ENCODE peak calls at places on chromosomes 2 and 18, in nine cellular contexts. U, J, P, C, Q, X, G, I and H are unnamed samples. For H3K36me3, the result is how much of the 10 kb centered on the place peaks cover.

GRCh38 chr2:177175917-177176668 is 36.5 kb upstream of the HNRNPA3 start:
- DNase-seq in U (no peak), J (no peak), P (no peak), C (no peak), Q (no peak), X (no peak), G (no peak), I (no peak), H (no peak)

GRCh38 chr18:44740000-44740399 is 59.3 kb downstream of the SETBP1 start:
- DNase-seq in U (no peak), J (no peak), P (no peak), C (no peak), Q (no peak), X (no peak), G (peak), I (no peak), H (no peak)

GRCh38 chr18:48941672-48942071 is 9.1 kb downstream of the SMAD7 start:
- DNase-seq in U (peak), J (no peak), P (no peak), C (no peak), Q (no peak), X (no peak), G (no peak), I (no peak), H (peak)

GRCh38 chr2:213752575-213752974 is 468.3 kb downstream of the SPAG16 start:
- DNase-seq in U (no peak), J (no peak), P (no peak), C (no peak), Q (no peak), X (no peak), G (no peak), I (no peak), H (no peak)

GRCh38 chr2:126832038-126832437 is 66.7 kb upstream of the TEX51 start:
- DNase-seq in U (no peak), J (no peak), P (no peak), C (no peak), Q (no peak), X (no peak), G (no peak), I (no peak), H (no peak)

GRCh38 chr2:136006658-136007057 is 21.2 kb upstream of the DARS1 start:
- DNase-seq in U (peak), J (no peak), P (no peak), C (no peak), Q (no peak), X (no peak), G (no peak), I (no peak), H (no peak)

GRCh38 chr18:56900195-56901094 is 246.4 kb upstream of the BOD1L2 start:
- DNase-seq in U (no peak), J (no peak), P (no peak), C (no peak), Q (no peak), X (no peak), G (no peak), I (no peak), H (no peak)

GRCh38 chr2:85933753-85934594 is 45.2 kb upstream of the ST3GAL5 start:
- DNase-seq in U (peak), J (no peak), P (no peak), C (no peak), Q (no peak), X (no peak), G (no peak), I (no peak), H (no peak)

GRCh38 chr18:58668897-58669296 is 2.4 kb upstream of the MALT1 start:
- DNase-seq in U (peak), J (no peak), P (no peak), C (no peak), Q (no peak), X (no peak), G (no peak), I (no peak), H (no peak)

GRCh38 chr2:85394256-85394655 is 15.9 kb downstream of the CAPG start:
- DNase-seq in U (no peak), J (no peak), P (no peak), C (no peak), Q (no peak), X (no peak), G (no peak), I (no peak), H (peak)

GRCh38 chr2:227228061-227228667 is 63.7 kb downstream of the COL4A3 start:
- DNase-seq in U (peak), J (no peak), P (no peak), C (no peak), Q (peak), X (peak), G (peak), I (peak), H (no peak)

GRCh38 chr2:12236136-12236834 is 480.5 kb upstream of the TRIB2 start:
- DNase-seq in U (peak), J (no peak), P (no peak), C (no peak), Q (no peak), X (no peak), G (no peak), I (no peak), H (no peak)

GRCh38 chr2:110843496-110843895 is 111.1 kb downstream of the ACOXL start:
- DNase-seq in U (no peak), J (no peak), P (no peak), C (no peak), Q (no peak), X (no peak), G (no peak), I (no peak), H (no peak)

GRCh38 chr2:37839991-37840390 is 85.1 kb upstream of the RMDN2 start:
- DNase-seq in U (no peak), J (no peak), P (no peak), C (no peak), Q (no peak), X (no peak), G (no peak), I (no peak), H (no peak)

GRCh38 chr2:61134141-61134540 is 27.8 kb upstream of the C2orf74 start:
- DNase-seq in U (no peak), J (no peak), P (no peak), C (no peak), Q (no peak), X (no peak), G (no peak), I (no peak), H (no peak)

GRCh38 chr2:128449226-128450061 is 130.8 kb upstream of the HS6ST1 start:
- DNase-seq in U (no peak), J (peak), P (peak), C (no peak), Q (no peak), X (peak), G (no peak), I (peak), H (peak)

GRCh38 chr2:42101641-42102605 is 54.1 kb downstream of the PKDCC start:
- DNase-seq in U (peak), J (peak), P (peak), C (peak), Q (peak), X (no peak), G (peak), I (peak), H (peak)

GRCh38 chr18:3058328-3059191 is 45.6 kb upstream of the LPIN2 start:
- DNase-seq in U (no peak), J (no peak), P (no peak), C (no peak), Q (no peak), X (no peak), G (no peak), I (peak), H (no peak)

GRCh38 chr18:50749945-50750344 is 69.9 kb downstream of the MRO start:
- DNase-seq in U (no peak), J (no peak), P (no peak), C (no peak), Q (no peak), X (no peak), G (no peak), I (peak), H (no peak)

DNA sequence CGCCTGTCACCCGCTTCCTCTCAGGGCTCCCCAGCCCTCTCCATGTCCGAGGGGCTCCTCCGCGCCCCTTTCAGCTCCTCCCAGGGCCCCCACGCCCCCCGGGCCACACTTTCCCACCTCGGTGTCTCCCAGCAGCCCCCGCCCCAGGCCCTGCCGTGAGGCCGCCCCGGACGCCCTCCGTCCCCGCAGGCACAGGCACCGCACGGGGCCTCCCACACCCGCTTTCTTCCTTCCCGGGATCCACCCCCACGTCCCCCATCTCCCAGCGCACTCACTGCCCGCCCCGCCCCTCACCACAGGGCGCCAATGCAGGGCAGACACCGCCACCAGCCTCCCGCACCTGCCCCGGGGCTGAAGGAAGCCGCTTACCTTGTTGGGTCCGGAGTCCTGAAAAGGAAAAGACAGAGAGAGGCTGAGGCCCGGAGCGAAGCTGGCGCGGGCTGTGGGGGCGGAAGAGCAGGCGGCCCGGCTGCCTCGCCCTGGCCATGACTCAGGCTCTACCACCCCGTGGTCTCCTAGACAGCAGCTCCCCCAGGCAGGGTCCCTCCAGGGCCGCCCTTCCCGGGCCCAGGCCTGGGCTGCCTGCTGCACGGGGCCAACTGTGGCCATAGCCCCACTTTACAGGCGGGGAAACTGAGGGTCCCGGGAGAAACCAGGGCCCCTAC is 37.7 kb downstream of the KIF1A start:
- DNase-seq in U (no peak), J (no peak), P (no peak), C (no peak), Q (peak), X (no peak), G (no peak), I (no peak), H (peak)
- H3K36me3 ChIP-seq in U (under half), J (under half), P (under half), C (under half), Q (under half), X (under half), G (under half), I (under half), H (under half)

GRCh38 chr2:153872311-153873061 is 764 bp downstream of the GALNT13 start:
- DNase-seq in U (peak), J (no peak), P (no peak), C (no peak), Q (no peak), X (peak), G (no peak), I (peak), H (peak)

GRCh38 chr2:153871231-153872221 is at the start of gene GALNT13:
- DNase-seq in U (peak), J (no peak), P (no peak), C (no peak), Q (peak), X (peak), G (peak), I (peak), H (peak)

GRCh38 chr2:153870308-153870707 is 1.4 kb upstream of the GALNT13 start:
- DNase-seq in U (peak), J (no peak), P (no peak), C (no peak), Q (no peak), X (peak), G (no peak), I (no peak), H (no peak)

GRCh38 chr2:153875801-153876466 is 4.2 kb downstream of the GALNT13 start:
- DNase-seq in U (no peak), J (no peak), P (no peak), C (no peak), Q (no peak), X (no peak), G (no peak), I (no peak), H (no peak)

DNA sequence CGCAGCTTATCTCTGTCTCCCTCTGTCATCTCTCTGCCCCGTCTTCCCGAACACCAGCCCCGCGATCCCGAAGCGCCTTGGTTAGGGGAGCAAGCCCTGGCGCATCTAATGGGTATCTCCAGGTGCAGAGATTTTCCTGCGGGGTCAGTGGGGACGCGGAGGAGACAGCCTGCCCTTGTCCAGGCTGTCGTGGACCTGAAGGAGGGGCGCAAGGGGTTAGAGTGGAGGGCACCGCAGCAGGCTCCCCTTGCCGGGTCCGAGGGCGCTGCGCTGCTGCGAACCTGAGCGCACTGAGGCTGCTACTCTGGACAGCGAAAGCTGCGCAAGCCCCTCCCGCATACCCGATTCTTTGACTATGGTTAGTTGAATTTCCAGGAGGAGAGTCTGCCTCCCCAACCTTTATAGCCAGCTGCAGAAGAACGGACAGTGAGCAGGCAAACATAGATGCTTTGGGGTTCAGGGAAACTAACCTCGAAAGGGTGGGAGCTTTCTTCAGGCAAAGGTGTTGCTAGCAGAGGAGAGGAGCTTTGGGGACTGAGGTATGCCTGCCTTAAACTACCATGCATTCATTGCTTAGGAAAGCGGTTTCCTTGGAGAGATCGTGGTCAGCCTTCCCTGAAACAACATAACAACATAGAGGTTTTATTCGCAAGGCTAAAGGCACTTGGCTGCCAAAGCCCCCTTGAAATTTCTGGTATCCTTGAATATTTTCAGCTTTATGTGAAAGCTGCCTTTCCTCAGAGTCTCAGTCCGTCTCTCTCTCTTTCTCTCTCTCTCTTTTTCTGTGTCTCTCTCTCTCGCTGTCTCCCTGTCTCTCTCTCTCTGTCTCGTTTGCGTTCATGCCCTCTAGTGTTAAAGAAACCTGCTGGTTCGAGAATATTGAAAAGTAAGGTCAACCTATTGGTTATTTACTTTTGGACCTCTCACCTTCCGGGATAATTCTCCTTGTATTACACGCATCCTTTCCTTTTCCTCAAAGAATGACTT is 1.6 kb downstream of the GALNT13 start:
- DNase-seq in U (no peak), J (no peak), P (no peak), C (no peak), Q (no peak), X (peak), G (no peak), I (peak), H (peak)
- H3K4me3 ChIP-seq in U (no peak), J (no peak), P (no peak), C (no peak), Q (peak), X (peak), G (no peak), I (peak), H (no peak)

GRCh38 chr2:671787-672605 is 5.2 kb downstream of the TMEM18 start:
- DNase-seq in U (no peak), J (no peak), P (no peak), C (no peak), Q (no peak), X (no peak), G (no peak), I (peak), H (no peak)
- H3K36me3 ChIP-seq in U (under half), J (under half), P (under half), C (under half), Q (under half), X (half or more), G (under half), I (half or more), H (half or more)

GRCh38 chr2:16652296-16653082 is 13.1 kb downstream of the CYRIA start:
- DNase-seq in U (no peak), J (no peak), P (peak), C (no peak), Q (no peak), X (no peak), G (no peak), I (peak), H (no peak)

GRCh38 chr2:16653083-16653375 is 12.6 kb downstream of the CYRIA start:
- DNase-seq in U (no peak), J (no peak), P (peak), C (no peak), Q (no peak), X (no peak), G (no peak), I (peak), H (no peak)

GRCh38 chr2:16654775-16655456 is 10.7 kb downstream of the CYRIA start:
- DNase-seq in U (no peak), J (peak), P (no peak), C (no peak), Q (no peak), X (no peak), G (no peak), I (peak), H (no peak)

GRCh38 chr2:16655457-16655837 is 10.2 kb downstream of the CYRIA start:
- DNase-seq in U (no peak), J (no peak), P (no peak), C (no peak), Q (no peak), X (no peak), G (no peak), I (peak), H (no peak)

DNA sequence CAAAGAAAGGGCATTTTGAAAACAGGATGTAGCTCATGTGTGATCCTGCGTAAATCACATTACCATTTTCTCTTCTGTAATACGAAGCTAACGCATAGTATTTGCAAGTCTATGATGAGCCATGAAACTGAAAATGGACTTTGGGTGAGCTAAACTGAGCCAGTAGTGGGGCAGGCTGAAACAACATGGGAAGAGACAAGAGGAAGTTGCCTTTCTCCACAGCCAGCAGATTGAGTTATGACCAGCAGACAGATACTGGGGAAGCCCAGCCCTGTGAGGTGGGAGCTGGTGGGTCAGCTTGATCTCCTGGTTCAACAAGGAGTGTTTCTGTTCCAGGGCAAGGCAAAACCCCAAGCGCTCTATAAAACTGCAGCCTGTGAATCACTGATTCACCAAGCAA is 11.8 kb downstream of the CYRIA start:
- DNase-seq in U (no peak), J (no peak), P (no peak), C (no peak), Q (no peak), X (no peak), G (peak), I (peak), H (no peak)
- H3K4me3 ChIP-seq in U (no peak), J (no peak), P (no peak), C (no peak), Q (no peak), X (no peak), G (no peak), I (no peak), H (no peak)

DNA sequence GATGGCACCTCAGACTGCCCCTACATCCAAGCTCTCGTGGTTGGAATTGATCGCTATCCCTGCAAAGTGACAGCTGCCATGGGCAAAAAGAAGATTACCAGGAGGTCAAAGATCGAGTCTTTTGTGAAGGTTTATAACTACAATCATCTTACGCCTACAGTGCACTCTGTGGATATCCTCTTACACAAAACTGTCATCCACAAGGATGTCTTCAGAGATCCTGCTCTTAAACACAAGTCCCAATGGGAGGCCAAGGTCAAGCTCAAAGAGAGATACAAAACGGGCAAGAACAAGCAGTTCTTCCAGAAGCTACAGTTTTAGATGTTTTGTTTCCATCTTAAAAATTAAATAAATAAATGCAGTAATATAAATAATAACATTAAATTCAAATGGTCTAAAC is 45.4 kb downstream of the INO80D start:
- DNase-seq in U (no peak), J (no peak), P (no peak), C (no peak), Q (no peak), X (no peak), G (no peak), I (no peak), H (no peak)
- H3K36me3 ChIP-seq in U (under half), J (under half), P (under half), C (under half), Q (under half), X (under half), G (under half), I (half or more), H (under half)

GRCh38 chr2:103445356-103445755 is 683.5 kb downstream of the TMEM182 start:
- DNase-seq in U (no peak), J (no peak), P (no peak), C (no peak), Q (no peak), X (no peak), G (no peak), I (no peak), H (no peak)
- H3K4me3 ChIP-seq in U (no peak), J (no peak), P (no peak), C (no peak), Q (no peak), X (no peak), G (no peak), I (no peak), H (no peak)